ENCODE peak calls at places on chromosome 11, in eight cellular contexts. W, K, N, Q, U, G, E and D are unnamed samples.

GRCh38 chr11:79439893-79440450 is 858 bp downstream of the TENM4 start:
- DNase-seq in W (no peak), K (no peak), N (peak), Q (peak), U (no peak), G (peak), E (no peak), D (no peak)

GRCh38 chr11:38791346-38791961 is 2193.4 kb upstream of the RAG2 start:
- DNase-seq in W (peak), K (no peak), N (peak), Q (peak), U (no peak), G (peak), E (no peak), D (no peak)

GRCh38 chr11:269146-269890 is 8.9 kb upstream of the NLRP6 start:
- DNase-seq in W (no peak), K (no peak), N (peak), Q (no peak), U (peak), G (peak), E (no peak), D (peak)

GRCh38 chr11:133835258-133836075 is 9.8 kb downstream of the SPATA19 start:
- DNase-seq in W (no peak), K (no peak), N (peak), Q (peak), U (peak), G (peak), E (no peak), D (no peak)

GRCh38 chr11:66224226-66224850 is 44.1 kb upstream of the RAB1B start:
- DNase-seq in W (no peak), K (no peak), N (no peak), Q (no peak), U (no peak), G (no peak), E (no peak), D (no peak)

GRCh38 chr11:119055901-119056300 is 1.1 kb downstream of the HYOU1 start:
- DNase-seq in W (no peak), K (no peak), N (no peak), Q (no peak), U (no peak), G (peak), E (no peak), D (no peak)

GRCh38 chr11:98107736-98108135 is 913.0 kb upstream of the CNTN5 start:
- DNase-seq in W (no peak), K (no peak), N (no peak), Q (no peak), U (no peak), G (no peak), E (no peak), D (no peak)

GRCh38 chr11:35276396-35276795 is 137.4 kb downstream of the CD44 start:
- DNase-seq in W (no peak), K (peak), N (no peak), Q (no peak), U (no peak), G (peak), E (no peak), D (no peak)

GRCh38 chr11:69048056-69048717 is 545 bp upstream of the TPCN2 start:
- DNase-seq in W (no peak), K (no peak), N (no peak), Q (no peak), U (no peak), G (no peak), E (no peak), D (no peak)